ENCODE peak calls at places on chromosome 13, in seven cellular contexts. R is psoas muscle, F is heart left ventricle, V is H1, G is PC-9, T is tibial artery, W is left ventricle myocardium inferior. A is an unnamed sample.

GRCh38 chr13:72535076-72535475 is 192.4 kb downstream of the MZT1 start:
- DNase-seq in R (no peak), F (no peak), V (no peak), G (no peak), T (no peak), W (no peak), A (no peak)

GRCh38 chr13:30666113-30666512 is 48.4 kb downstream of the USPL1 start:
- DNase-seq in R (no peak), F (no peak), V (no peak), G (no peak), T (no peak), W (no peak), A (no peak)

GRCh38 chr13:102097708-102098107 is 304.1 kb downstream of the FGF14 start:
- DNase-seq in R (no peak), F (no peak), V (no peak), G (no peak), T (no peak), W (no peak), A (no peak)

GRCh38 chr13:50131998-50132936 is 117.0 kb downstream of the KCNRG start:
- DNase-seq in R (no peak), F (no peak), V (no peak), G (no peak), T (no peak), W (no peak), A (no peak)

GRCh38 chr13:91362908-91363307 is 15.4 kb downstream of the MIR17HG start:
- DNase-seq in R (no peak), F (no peak), V (no peak), G (no peak), T (no peak), W (no peak), A (no peak)

GRCh38 chr13:75647126-75647784 is 11.1 kb downstream of the LMO7 start:
- DNase-seq in R (no peak), F (no peak), V (no peak), G (no peak), T (no peak), W (no peak), A (no peak)

GRCh38 chr13:20769091-20769490 is 4.7 kb downstream of the EEF1AKMT1 start:
- DNase-seq in R (no peak), F (no peak), V (no peak), G (no peak), T (no peak), W (no peak), A (no peak)

GRCh38 chr13:65881561-65882155 is 1348.5 kb downstream of the PCDH9 start:
- DNase-seq in R (no peak), F (no peak), V (no peak), G (peak), T (no peak), W (no peak), A (no peak)

GRCh38 chr13:114111577-114111976 is 20.8 kb downstream of the RASA3 start:
- DNase-seq in R (peak), F (peak), V (no peak), G (no peak), T (peak), W (no peak), A (no peak)

GRCh38 chr13:109394311-109394988 is 391.9 kb downstream of the IRS2 start:
- DNase-seq in R (no peak), F (no peak), V (no peak), G (no peak), T (no peak), W (no peak), A (no peak)

GRCh38 chr13:49495783-49496762 is at the start of gene PHF11:
- DNase-seq in R (peak), F (peak), V (no peak), G (peak), T (peak), W (peak), A (peak)

GRCh38 chr13:22926176-22927007 is 254.4 kb upstream of the SGCG start:
- DNase-seq in R (peak), F (peak), V (peak), G (no peak), T (peak), W (peak), A (no peak)

GRCh38 chr13:27839809-27840467 is 47.7 kb downstream of the GSX1 start:
- DNase-seq in R (no peak), F (no peak), V (no peak), G (no peak), T (no peak), W (no peak), A (no peak)

GRCh38 chr13:92972751-92973150 is 253.9 kb upstream of the GPC6 start:
- DNase-seq in R (no peak), F (no peak), V (no peak), G (no peak), T (no peak), W (no peak), A (no peak)

GRCh38 chr13:97695684-97696083 is 257.8 kb upstream of the IPO5 start:
- DNase-seq in R (no peak), F (no peak), V (no peak), G (no peak), T (no peak), W (no peak), A (no peak)

GRCh38 chr13:44437356-44438233 is 64.0 kb downstream of the SERP2 start:
- DNase-seq in R (no peak), F (no peak), V (no peak), G (no peak), T (no peak), W (no peak), A (no peak)

GRCh38 chr13:24203726-24204295 is 43.3 kb downstream of the SPATA13 start:
- DNase-seq in R (no peak), F (no peak), V (no peak), G (no peak), T (no peak), W (no peak), A (no peak)

GRCh38 chr13:95535243-95535642 is 17.3 kb upstream of the CLDN10 start:
- DNase-seq in R (no peak), F (no peak), V (no peak), G (peak), T (no peak), W (no peak), A (no peak)

GRCh38 chr13:36888645-36889044 is 31.4 kb downstream of the SMAD9 start:
- DNase-seq in R (no peak), F (no peak), V (no peak), G (no peak), T (no peak), W (no peak), A (no peak)

GRCh38 chr13:59126474-59126873 is 1037.3 kb downstream of the DIAPH3 start:
- DNase-seq in R (no peak), F (no peak), V (no peak), G (no peak), T (no peak), W (no peak), A (no peak)

GRCh38 chr13:59445812-59446211 is 717.9 kb downstream of the DIAPH3 start:
- DNase-seq in R (no peak), F (no peak), V (no peak), G (no peak), T (no peak), W (no peak), A (no peak)

GRCh38 chr13:94849254-94849653 is 136.9 kb upstream of the SOX21 start:
- DNase-seq in R (no peak), F (no peak), V (no peak), G (no peak), T (no peak), W (no peak), A (no peak)

GRCh38 chr13:90105881-90106496 is 1241.5 kb upstream of the MIR17HG start:
- DNase-seq in R (no peak), F (no peak), V (no peak), G (no peak), T (no peak), W (no peak), A (no peak)

DNA sequence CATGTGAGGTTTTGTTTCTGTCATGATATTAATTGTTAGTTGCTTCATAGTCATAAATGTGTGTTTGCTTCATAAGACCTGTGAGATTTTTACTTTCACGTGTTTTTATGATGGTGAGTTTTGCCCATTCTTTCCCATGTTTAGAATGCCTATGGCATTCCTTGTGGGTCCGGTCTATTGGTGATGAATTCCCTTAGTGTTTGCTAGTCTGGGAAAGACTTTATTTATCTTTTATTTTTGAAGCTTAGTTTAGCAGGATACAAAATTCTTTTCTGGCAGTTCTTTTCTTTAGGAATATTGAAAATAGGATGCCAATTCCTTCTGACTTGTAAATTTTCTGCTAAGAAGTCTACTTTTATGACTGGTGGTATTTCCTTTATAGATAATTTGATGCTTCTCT is 332.7 kb downstream of the OXGR1 start:
- DNase-seq in R (no peak), F (no peak), V (no peak), G (no peak), T (no peak), W (no peak), A (no peak)
- H3K27ac ChIP-seq in R (no peak), F (no peak), V (no peak), G (no peak), T (no peak), W (no peak), A (no peak)

DNA sequence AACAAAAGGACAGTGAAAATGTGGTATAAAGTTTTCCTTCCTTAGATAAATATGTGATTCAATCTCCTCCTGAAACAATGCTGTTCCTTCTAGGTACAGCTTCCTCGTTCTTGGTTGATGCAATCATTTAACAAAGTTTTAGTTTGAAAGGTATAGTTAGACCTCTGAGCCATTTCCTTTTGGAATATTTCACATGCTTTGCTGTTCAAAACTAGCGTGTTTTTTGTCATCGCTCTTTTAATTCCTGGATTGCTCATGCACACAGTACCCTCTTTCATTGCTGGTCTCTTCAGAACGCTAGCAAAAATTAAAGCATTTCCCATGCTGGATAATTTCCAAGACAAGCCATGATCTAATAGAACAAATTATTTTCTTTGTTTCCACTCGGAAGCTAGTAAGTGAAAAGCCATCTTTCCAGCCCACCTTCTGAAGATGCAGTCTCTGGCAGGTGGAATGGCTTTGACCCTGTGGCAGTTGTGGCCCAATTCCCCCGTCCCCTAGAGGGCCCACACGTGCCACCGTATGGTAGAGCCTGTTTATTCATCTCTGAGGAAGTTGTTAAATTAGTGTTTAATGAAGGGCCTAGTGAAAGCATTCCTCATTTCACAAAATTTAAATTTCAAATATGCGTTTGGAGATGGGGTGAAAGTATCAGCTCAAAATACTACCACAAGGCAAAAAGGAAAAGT is 1040.6 kb upstream of the SLC10A2 start:
- DNase-seq in R (no peak), F (no peak), V (peak), G (peak), T (no peak), W (no peak), A (no peak)
- TF ChIP-seq CTCF in R (no peak), F (no peak), V (peak), G (no peak), T (no peak), W (no peak), A (no peak)

DNA sequence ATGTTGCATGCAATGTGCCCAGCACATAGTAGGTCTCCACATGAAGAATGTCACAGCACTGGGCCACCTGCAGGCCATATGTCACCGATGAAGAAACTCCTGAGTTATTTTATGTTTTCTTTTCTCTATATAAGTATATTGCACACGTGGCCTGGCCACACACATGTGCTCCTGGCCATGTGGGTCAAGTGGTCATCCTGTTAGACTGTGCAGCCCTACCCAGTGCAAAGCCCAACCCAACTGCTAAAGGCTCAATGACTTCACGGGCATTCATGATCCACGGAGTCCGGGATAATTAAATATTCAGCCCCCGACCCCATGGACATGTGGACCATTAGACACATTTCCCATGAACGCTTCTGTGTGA is 163.2 kb downstream of the TEX29 start:
- DNase-seq in R (no peak), F (no peak), V (no peak), G (no peak), T (no peak), W (no peak), A (peak)
- H3K27ac ChIP-seq in R (no peak), F (no peak), V (no peak), G (no peak), T (no peak), W (no peak), A (no peak)

GRCh38 chr13:42474954-42475353 is 99.0 kb upstream of the TNFSF11 start:
- DNase-seq in R (no peak), F (no peak), V (no peak), G (no peak), T (no peak), W (no peak), A (no peak)

GRCh38 chr13:42484396-42484795 is 89.6 kb upstream of the TNFSF11 start:
- DNase-seq in R (no peak), F (no peak), V (no peak), G (no peak), T (no peak), W (no peak), A (no peak)

GRCh38 chr13:42477588-42478190 is 96.3 kb upstream of the TNFSF11 start:
- DNase-seq in R (peak), F (peak), V (no peak), G (no peak), T (no peak), W (peak), A (no peak)

GRCh38 chr13:42478531-42479156 is 95.3 kb upstream of the TNFSF11 start:
- DNase-seq in R (no peak), F (no peak), V (no peak), G (no peak), T (no peak), W (no peak), A (no peak)
- TF ChIP-seq CTCF in R (no peak), F (peak), V (peak), G (peak), T (no peak), W (no peak), A (no peak)

GRCh38 chr13:110868631-110869165 is 46.2 kb downstream of the ANKRD10 start:
- DNase-seq in R (no peak), F (no peak), V (no peak), G (no peak), T (no peak), W (no peak), A (no peak)

GRCh38 chr13:110872034-110872767 is 42.7 kb downstream of the ANKRD10 start:
- DNase-seq in R (no peak), F (no peak), V (no peak), G (no peak), T (no peak), W (no peak), A (no peak)

GRCh38 chr13:110869231-110869804 is 45.6 kb downstream of the ANKRD10 start:
- DNase-seq in R (peak), F (peak), V (no peak), G (peak), T (no peak), W (no peak), A (no peak)

GRCh38 chr13:110867380-110867779 is 47.5 kb downstream of the ANKRD10 start:
- DNase-seq in R (no peak), F (no peak), V (no peak), G (no peak), T (no peak), W (no peak), A (no peak)

GRCh38 chr13:110869805-110870706 is 44.8 kb downstream of the ANKRD10 start:
- DNase-seq in R (peak), F (peak), V (no peak), G (peak), T (peak), W (peak), A (peak)
- H3K27ac ChIP-seq in R (peak), F (peak), V (no peak), G (peak), T (peak), W (peak), A (peak)

GRCh38 chr13:40974460-40975407 is 44.4 kb downstream of the ELF1 start:
- DNase-seq in R (no peak), F (no peak), V (no peak), G (no peak), T (no peak), W (no peak), A (no peak)
- TF ChIP-seq CTCF in R (peak), F (peak), V (peak), G (peak), T (no peak), W (peak), A (peak)

A was measured in stomach.